ENCODE peak calls at places on chromosomes 11 and 22, in six cellular contexts. T is OCI-LY7, R is neural progenitor cell, G is hepatocyte, Y is GM23248, W is HCT116. Z is an unnamed sample.
A peak's percentile ranks its signal among the peaks of the same experiment; 100 is the strongest.

GRCh38 chr11:96213500-96213899 is 129.5 kb downstream of the MAML2 start:
- DNase-seq in W (no peak), R (no peak), T (no peak), G (no peak), Y (peak; percentile 86), Z (peak; percentile 69)

GRCh38 chr11:82858556-82859091 is 41.6 kb downstream of the PRCP start:
- DNase-seq in R (no peak), W (no peak), G (no peak), T (no peak), Y (peak; percentile 56), Z (peak; percentile 98)

GRCh38 chr22:20392983-20393704 is 807 bp upstream of the ZNF74 start:
- DNase-seq in W (no peak), G (no peak), R (no peak), T (no peak), Y (peak; percentile 9), Z (no peak)

GRCh38 chr11:79404325-79404724 is 36.5 kb downstream of the TENM4 start:
- DNase-seq in R (no peak), G (no peak), Y (peak; percentile 28), T (no peak), W (no peak), Z (no peak)

GRCh38 chr11:2104524-2105440 is 34.4 kb downstream of the IGF2 start:
- DNase-seq in Y (no peak), R (no peak), W (no peak), G (no peak), T (no peak), Z (no peak)

GRCh38 chr22:19797631-19798319 is 37.2 kb downstream of the TBX1 start:
- DNase-seq in T (no peak), R (no peak), W (no peak), Y (no peak), G (no peak), Z (no peak)

GRCh38 chr11:119144825-119145476 is 3.9 kb upstream of the ABCG4 start:
- DNase-seq in T (peak; percentile 67), R (peak; percentile 88), W (peak; percentile 78), Y (peak; percentile 81), G (peak; percentile 87), Z (peak; percentile 83)

GRCh38 chr11:26801601-26802000 is 79.7 kb upstream of the SLC5A12 start:
- DNase-seq in W (no peak), R (no peak), T (no peak), G (no peak), Y (no peak), Z (no peak)

GRCh38 chr11:65575568-65576231 is at the start of gene EHBP1L1:
- DNase-seq in G (peak; percentile 85), T (peak; percentile 83), R (peak; percentile 77), Y (peak; percentile 78), W (no peak), Z (peak; percentile 70)

GRCh38 chr11:19723572-19724342 is 11.1 kb downstream of the NAV2 start:
- DNase-seq in Y (peak; percentile 70), W (peak; percentile 36), G (peak; percentile 22), T (no peak), R (no peak), Z (peak; percentile 84)

GRCh38 chr11:88656315-88656714 is 318.8 kb upstream of the CTSC start:
- DNase-seq in R (no peak), T (no peak), Y (no peak), G (no peak), W (no peak), Z (no peak)

GRCh38 chr11:36253238-36253637 is 36.0 kb downstream of the COMMD9 start:
- DNase-seq in W (no peak), T (no peak), G (no peak), Y (no peak), R (peak; percentile 61), Z (no peak)

GRCh38 chr11:36254739-36255138 is 34.5 kb downstream of the COMMD9 start:
- DNase-seq in T (no peak), G (no peak), R (no peak), Y (peak; percentile 51), W (no peak), Z (peak; percentile 81)

GRCh38 chr11:36251716-36252307 is 37.4 kb downstream of the COMMD9 start:
- DNase-seq in R (peak; percentile 18), W (no peak), G (no peak), Y (no peak), T (no peak), Z (no peak)

GRCh38 chr11:36247493-36247892 is 41.7 kb downstream of the COMMD9 start:
- DNase-seq in W (no peak), G (no peak), T (no peak), R (no peak), Y (no peak), Z (no peak)

DNA sequence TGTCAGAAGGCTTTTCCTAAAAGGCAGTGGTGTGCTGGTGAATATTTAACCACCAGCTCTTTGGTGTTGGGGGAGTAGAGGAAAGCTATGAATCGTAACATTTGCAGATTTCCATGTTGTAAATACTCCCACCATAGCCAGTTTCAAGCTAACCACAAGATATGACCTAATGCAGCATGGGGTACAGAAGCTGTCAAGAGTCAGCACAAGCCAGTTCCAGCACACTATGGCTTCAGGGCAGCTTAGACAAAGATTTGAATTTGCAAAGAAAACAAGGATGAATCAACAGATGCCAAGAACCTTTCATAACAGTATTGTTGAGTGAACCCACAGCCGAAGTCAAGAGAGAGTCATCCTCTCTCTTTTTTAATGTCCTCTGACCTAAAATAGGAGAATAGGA is 40.0 kb downstream of the COMMD9 start:
- DNase-seq in G (peak; percentile 19), Y (peak; percentile 91), R (no peak), W (no peak), T (no peak), Z (peak; percentile 71)
- TF ChIP-seq EZH2phosphoT487 in G (no peak), Y (no peak), R (no peak), W (no peak), T (no peak), Z (no peak)

GRCh38 chr22:29683536-29683935 is 36.3 kb upstream of the CABP7 start:
- DNase-seq in G (no peak), Y (no peak), W (no peak), T (no peak), R (no peak), Z (no peak)
- TF ChIP-seq EZH2phosphoT487 in G (no peak), Y (no peak), W (no peak), T (no peak), R (no peak), Z (no peak)

DNA sequence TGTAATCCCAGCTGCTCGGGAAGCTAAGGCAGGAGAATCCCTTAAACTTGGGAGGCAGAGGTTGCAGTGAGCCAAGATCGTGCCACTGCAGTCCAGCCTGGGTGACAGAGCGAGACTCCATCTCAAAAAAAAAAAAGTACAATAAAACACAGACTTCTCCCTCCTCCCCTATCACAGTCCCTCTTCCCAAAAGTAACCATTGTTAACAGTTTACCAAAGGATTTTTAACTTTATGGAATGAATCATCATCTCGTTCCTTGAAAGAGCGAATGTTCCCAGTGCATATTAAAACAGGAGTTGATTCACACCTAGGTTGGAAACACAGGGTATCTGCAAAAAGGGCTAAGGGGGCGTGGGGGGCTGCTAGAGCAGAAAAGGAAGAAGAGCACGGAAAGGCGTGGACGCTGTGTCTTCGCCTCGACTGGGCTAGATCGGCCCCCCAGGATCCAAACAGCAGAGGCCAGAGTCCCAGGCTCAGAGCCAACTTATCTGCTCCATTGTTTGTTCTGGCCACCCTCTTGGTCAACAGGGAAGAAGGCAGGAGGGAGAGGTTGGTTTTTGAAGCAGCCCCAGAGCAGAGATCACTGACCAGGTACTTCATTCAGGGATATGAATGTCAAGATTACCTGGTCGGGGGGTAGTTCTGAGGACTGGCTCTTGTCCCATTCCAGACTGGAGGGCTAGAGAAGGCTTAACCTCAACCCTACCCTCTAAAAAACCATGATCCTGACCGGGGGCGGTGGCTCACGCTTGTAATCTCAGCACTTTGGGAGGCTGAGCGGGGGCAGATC is 2.1 kb upstream of the AHNAK start:
- DNase-seq in G (peak; percentile 61), R (no peak), W (no peak), Y (no peak), T (no peak), Z (peak; percentile 75)
- TF ChIP-seq EZH2phosphoT487 in G (no peak), R (no peak), W (no peak), Y (no peak), T (no peak), Z (no peak)

GRCh38 chr11:101397941-101398340 is 185.9 kb downstream of the TRPC6 start:
- DNase-seq in T (no peak), W (no peak), R (no peak), Y (no peak), G (no peak), Z (no peak)
- TF ChIP-seq EZH2phosphoT487 in T (no peak), W (no peak), R (no peak), Y (no peak), G (no peak), Z (no peak)

DNA sequence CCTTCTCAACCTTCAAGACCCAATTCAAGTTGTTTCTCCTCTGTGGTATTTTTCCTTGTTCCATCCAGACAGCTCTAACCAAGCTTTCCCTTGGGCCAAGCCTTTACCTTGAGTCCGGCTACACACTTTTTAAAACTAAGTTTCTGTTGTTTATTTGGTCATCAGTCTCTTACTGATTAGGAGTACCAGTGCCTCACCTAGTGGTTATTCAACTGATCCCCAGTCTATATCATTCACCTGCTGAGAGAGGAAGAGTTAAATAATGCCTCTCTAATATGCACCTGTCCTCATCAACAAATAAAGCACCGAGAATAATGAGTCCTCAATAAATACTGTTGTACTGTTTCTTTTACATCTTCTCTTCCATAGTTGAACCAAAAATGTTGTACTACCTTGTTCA is 160.8 kb downstream of the MSANTD4 start:
- DNase-seq in W (no peak), R (no peak), G (peak; percentile 19), Y (no peak), T (no peak), Z (peak; percentile 48)
- TF ChIP-seq EZH2phosphoT487 in W (no peak), R (no peak), G (no peak), Y (no peak), T (no peak), Z (no peak)

DNA sequence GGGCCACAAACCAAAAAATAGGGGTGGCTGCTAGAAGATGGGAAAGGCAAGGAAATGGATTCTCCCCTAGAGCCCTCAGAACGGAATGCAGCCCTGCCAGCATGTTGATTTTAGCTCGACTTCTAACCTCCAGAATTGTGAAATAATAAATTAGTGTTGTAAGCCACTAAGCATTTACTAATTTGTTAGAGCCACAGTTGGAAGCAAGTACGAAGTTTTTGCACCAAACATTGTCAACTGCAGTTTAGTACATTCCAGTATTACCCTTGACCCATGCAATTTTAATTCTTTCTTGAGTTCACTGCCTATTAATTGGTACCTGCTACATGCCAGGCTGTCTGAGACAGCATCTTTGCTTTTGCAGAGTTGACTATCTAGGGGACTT is 32.2 kb downstream of the PARVA start:
- DNase-seq in G (no peak), Y (peak; percentile 51), R (no peak), T (no peak), W (no peak), Z (no peak)
- TF ChIP-seq EZH2phosphoT487 in G (no peak), Y (no peak), R (no peak), T (no peak), W (no peak), Z (no peak)

GRCh38 chr22:25941365-25941960 is 199.5 kb downstream of the MYO18B start:
- DNase-seq in G (no peak), T (no peak), R (no peak), W (no peak), Y (no peak), Z (no peak)
- TF ChIP-seq EZH2phosphoT487 in G (no peak), T (no peak), R (no peak), W (no peak), Y (no peak), Z (no peak)